ENCODE peak calls at places on chromosomes 13 and 19, in nine cellular contexts. One of them, this sample, is unnamed.

GRCh38 chr13:113506025-113506685 is 15.6 kb upstream of the DCUN1D2 start:
- DNase-seq in ovary: no peak
- DNase-seq in breast epithelium: no peak
- DNase-seq in heart right ventricle: no peak
- DNase-seq in HL-60: peak
- DNase-seq in A549: no peak
- DNase-seq in fibroblast of lung: no peak
- DNase-seq in psoas muscle: no peak
- DNase-seq in A673: peak
- DNase-seq in this sample: no peak

GRCh38 chr13:95571941-95572340 is 19.4 kb downstream of the CLDN10 start:
- DNase-seq in ovary: no peak
- DNase-seq in breast epithelium: no peak
- DNase-seq in heart right ventricle: no peak
- DNase-seq in HL-60: no peak
- DNase-seq in A549: no peak
- DNase-seq in fibroblast of lung: no peak
- DNase-seq in psoas muscle: no peak
- DNase-seq in A673: no peak
- DNase-seq in this sample: no peak

GRCh38 chr19:13764101-13764807 is at the start of gene MRI1:
- DNase-seq in ovary: peak
- DNase-seq in breast epithelium: peak
- DNase-seq in heart right ventricle: peak
- DNase-seq in HL-60: peak
- DNase-seq in A549: peak
- DNase-seq in fibroblast of lung: peak
- DNase-seq in psoas muscle: peak
- DNase-seq in A673: peak
- DNase-seq in this sample: peak

GRCh38 chr19:801030-801860 is 4.0 kb downstream of the PTBP1 start:
- DNase-seq in ovary: peak
- DNase-seq in breast epithelium: no peak
- DNase-seq in heart right ventricle: peak
- DNase-seq in HL-60: no peak
- DNase-seq in A549: no peak
- DNase-seq in fibroblast of lung: peak
- DNase-seq in psoas muscle: peak
- DNase-seq in A673: peak
- DNase-seq in this sample: peak

GRCh38 chr19:16824658-16825311 is 4.4 kb upstream of the SIN3B start:
- DNase-seq in ovary: no peak
- DNase-seq in breast epithelium: no peak
- DNase-seq in heart right ventricle: no peak
- DNase-seq in HL-60: no peak
- DNase-seq in A549: no peak
- DNase-seq in fibroblast of lung: peak
- DNase-seq in psoas muscle: no peak
- DNase-seq in A673: no peak
- DNase-seq in this sample: peak

GRCh38 chr13:100887729-100888151 is 213.1 kb upstream of the TMTC4 start:
- DNase-seq in ovary: no peak
- DNase-seq in breast epithelium: no peak
- DNase-seq in heart right ventricle: no peak
- DNase-seq in HL-60: no peak
- DNase-seq in A549: peak
- DNase-seq in fibroblast of lung: peak
- DNase-seq in psoas muscle: no peak
- DNase-seq in A673: peak
- DNase-seq in this sample: peak

GRCh38 chr19:14529254-14530004 is at the start of gene TECR:
- DNase-seq in ovary: peak
- DNase-seq in breast epithelium: peak
- DNase-seq in heart right ventricle: peak
- DNase-seq in HL-60: peak
- DNase-seq in A549: peak
- DNase-seq in fibroblast of lung: peak
- DNase-seq in psoas muscle: peak
- DNase-seq in A673: peak
- DNase-seq in this sample: peak

GRCh38 chr19:46845959-46846459 is 4.6 kb downstream of the AP2S1 start:
- DNase-seq in ovary: no peak
- DNase-seq in breast epithelium: no peak
- DNase-seq in heart right ventricle: peak
- DNase-seq in HL-60: no peak
- DNase-seq in A549: no peak
- DNase-seq in fibroblast of lung: no peak
- DNase-seq in psoas muscle: no peak
- DNase-seq in A673: no peak
- DNase-seq in this sample: no peak

GRCh38 chr19:3618144-3618810 is 8.3 kb downstream of the CACTIN start:
- DNase-seq in ovary: peak
- DNase-seq in breast epithelium: no peak
- DNase-seq in heart right ventricle: peak
- DNase-seq in HL-60: peak
- DNase-seq in A549: peak
- DNase-seq in fibroblast of lung: peak
- DNase-seq in psoas muscle: peak
- DNase-seq in A673: peak
- DNase-seq in this sample: peak

GRCh38 chr13:27920677-27921420 is 1.0 kb downstream of the PDX1 start:
- DNase-seq in ovary: no peak
- DNase-seq in breast epithelium: no peak
- DNase-seq in heart right ventricle: no peak
- DNase-seq in HL-60: peak
- DNase-seq in A549: peak
- DNase-seq in fibroblast of lung: no peak
- DNase-seq in psoas muscle: no peak
- DNase-seq in A673: no peak
- DNase-seq in this sample: no peak

GRCh38 chr19:55087542-55087935 is 11.9 kb downstream of the EPS8L1 start:
- DNase-seq in ovary: no peak
- DNase-seq in breast epithelium: no peak
- DNase-seq in heart right ventricle: no peak
- DNase-seq in HL-60: no peak
- DNase-seq in A549: no peak
- DNase-seq in fibroblast of lung: peak
- DNase-seq in psoas muscle: no peak
- DNase-seq in A673: no peak
- DNase-seq in this sample: peak

GRCh38 chr19:3358919-3359849 is 7.2 kb upstream of the NFIC start:
- DNase-seq in ovary: peak
- DNase-seq in breast epithelium: no peak
- DNase-seq in heart right ventricle: peak
- DNase-seq in HL-60: peak
- DNase-seq in A549: no peak
- DNase-seq in fibroblast of lung: peak
- DNase-seq in psoas muscle: peak
- DNase-seq in A673: peak
- DNase-seq in this sample: no peak

GRCh38 chr19:10565028-10565566 is 713 bp downstream of the KRI1 start:
- DNase-seq in ovary: peak
- DNase-seq in breast epithelium: peak
- DNase-seq in heart right ventricle: no peak
- DNase-seq in HL-60: peak
- DNase-seq in A549: peak
- DNase-seq in fibroblast of lung: peak
- DNase-seq in psoas muscle: peak
- DNase-seq in A673: peak
- DNase-seq in this sample: peak

GRCh38 chr13:31739226-31739625 is at the start of gene RXFP2:
- DNase-seq in ovary: no peak
- DNase-seq in breast epithelium: no peak
- DNase-seq in heart right ventricle: no peak
- DNase-seq in HL-60: no peak
- DNase-seq in A549: no peak
- DNase-seq in fibroblast of lung: no peak
- DNase-seq in psoas muscle: no peak
- DNase-seq in A673: no peak
- DNase-seq in this sample: no peak

GRCh38 chr13:29925457-29925856 is 75.0 kb upstream of the UBL3 start:
- DNase-seq in ovary: peak
- DNase-seq in breast epithelium: peak
- DNase-seq in heart right ventricle: peak
- DNase-seq in HL-60: peak
- DNase-seq in A549: peak
- DNase-seq in fibroblast of lung: peak
- DNase-seq in psoas muscle: peak
- DNase-seq in A673: peak
- DNase-seq in this sample: peak

GRCh38 chr19:40974633-40975037 is 16.4 kb upstream of the CYP2B6 start:
- DNase-seq in ovary: peak
- DNase-seq in breast epithelium: peak
- DNase-seq in heart right ventricle: peak
- DNase-seq in HL-60: peak
- DNase-seq in A549: peak
- DNase-seq in fibroblast of lung: peak
- DNase-seq in psoas muscle: no peak
- DNase-seq in A673: peak
- DNase-seq in this sample: peak

GRCh38 chr19:40976724-40977123 is 14.4 kb upstream of the CYP2B6 start:
- DNase-seq in ovary: no peak
- DNase-seq in breast epithelium: no peak
- DNase-seq in heart right ventricle: no peak
- DNase-seq in HL-60: no peak
- DNase-seq in A549: no peak
- DNase-seq in fibroblast of lung: no peak
- DNase-seq in psoas muscle: no peak
- DNase-seq in A673: peak
- DNase-seq in this sample: no peak

GRCh38 chr19:40976134-40976533 is 14.9 kb upstream of the CYP2B6 start:
- DNase-seq in ovary: no peak
- DNase-seq in breast epithelium: no peak
- DNase-seq in heart right ventricle: no peak
- DNase-seq in HL-60: no peak
- DNase-seq in A549: no peak
- DNase-seq in fibroblast of lung: no peak
- DNase-seq in psoas muscle: no peak
- DNase-seq in A673: no peak
- DNase-seq in this sample: no peak
- TF ChIP-seq CTCF in ovary: no peak
- TF ChIP-seq CTCF in breast epithelium: no peak
- TF ChIP-seq CTCF in heart right ventricle: no peak
- TF ChIP-seq CTCF in HL-60: no peak
- TF ChIP-seq CTCF in A549: no peak
- TF ChIP-seq CTCF in fibroblast of lung: no peak
- TF ChIP-seq CTCF in psoas muscle: no peak
- TF ChIP-seq CTCF in A673: no peak
- TF ChIP-seq CTCF in this sample: no peak

DNA sequence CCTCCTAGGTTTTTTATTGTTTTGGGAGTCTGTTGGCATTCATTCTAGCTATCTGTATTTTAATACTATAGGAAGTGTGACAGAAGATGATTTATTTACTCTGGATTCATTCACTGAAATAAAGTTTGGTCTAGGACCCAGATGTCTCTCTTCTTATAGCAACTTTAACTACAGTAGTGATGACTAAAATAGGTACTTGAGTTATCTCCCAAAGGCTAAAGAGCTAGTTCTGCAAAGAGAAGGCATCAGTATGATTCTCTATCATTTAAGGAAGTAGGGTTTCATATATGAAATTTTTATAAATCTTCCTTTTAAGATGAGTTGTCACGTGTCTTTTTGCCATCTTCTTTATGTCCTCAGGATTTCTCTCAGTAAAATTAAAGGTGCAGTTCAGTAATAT is 507.4 kb downstream of the KCTD12 start:
- DNase-seq in ovary: no peak
- DNase-seq in breast epithelium: no peak
- DNase-seq in heart right ventricle: no peak
- DNase-seq in HL-60: no peak
- DNase-seq in A549: no peak
- DNase-seq in fibroblast of lung: no peak
- DNase-seq in psoas muscle: no peak
- DNase-seq in A673: no peak
- DNase-seq in this sample: no peak
- H3K4me3 ChIP-seq in ovary: no peak
- H3K4me3 ChIP-seq in breast epithelium: no peak
- H3K4me3 ChIP-seq in heart right ventricle: no peak
- H3K4me3 ChIP-seq in HL-60: no peak
- H3K4me3 ChIP-seq in A549: no peak
- H3K4me3 ChIP-seq in fibroblast of lung: no peak
- H3K4me3 ChIP-seq in psoas muscle: no peak
- H3K4me3 ChIP-seq in A673: no peak
- H3K4me3 ChIP-seq in this sample: no peak

DNA sequence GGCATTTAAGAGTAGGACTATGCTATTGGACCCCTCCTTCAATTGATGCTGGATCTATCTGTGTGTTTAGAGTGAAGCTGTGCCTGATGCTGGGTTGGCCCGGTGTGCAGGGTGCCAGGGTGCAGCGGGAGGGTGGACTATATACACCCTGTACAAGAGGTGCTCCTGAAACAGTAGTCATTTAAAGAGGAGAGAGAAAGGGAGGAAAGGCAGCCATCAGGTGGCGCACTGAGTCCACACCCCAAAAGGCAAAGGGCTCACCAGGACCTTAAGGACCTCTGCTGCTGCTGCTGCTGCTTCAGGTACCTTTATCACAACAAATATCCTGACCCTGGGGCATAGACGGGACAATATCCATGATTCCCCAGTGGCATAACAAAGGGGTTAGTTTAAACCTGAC is 39.4 kb downstream of the ZNF136 start:
- DNase-seq in ovary: no peak
- DNase-seq in breast epithelium: no peak
- DNase-seq in heart right ventricle: peak
- DNase-seq in HL-60: no peak
- DNase-seq in A549: no peak
- DNase-seq in fibroblast of lung: no peak
- DNase-seq in psoas muscle: no peak
- DNase-seq in A673: peak
- DNase-seq in this sample: no peak
- TF ChIP-seq CTCF in ovary: no peak
- TF ChIP-seq CTCF in breast epithelium: peak
- TF ChIP-seq CTCF in heart right ventricle: peak
- TF ChIP-seq CTCF in HL-60: no peak
- TF ChIP-seq CTCF in A549: no peak
- TF ChIP-seq CTCF in fibroblast of lung: no peak
- TF ChIP-seq CTCF in psoas muscle: no peak
- TF ChIP-seq CTCF in A673: peak
- TF ChIP-seq CTCF in this sample: no peak

DNA sequence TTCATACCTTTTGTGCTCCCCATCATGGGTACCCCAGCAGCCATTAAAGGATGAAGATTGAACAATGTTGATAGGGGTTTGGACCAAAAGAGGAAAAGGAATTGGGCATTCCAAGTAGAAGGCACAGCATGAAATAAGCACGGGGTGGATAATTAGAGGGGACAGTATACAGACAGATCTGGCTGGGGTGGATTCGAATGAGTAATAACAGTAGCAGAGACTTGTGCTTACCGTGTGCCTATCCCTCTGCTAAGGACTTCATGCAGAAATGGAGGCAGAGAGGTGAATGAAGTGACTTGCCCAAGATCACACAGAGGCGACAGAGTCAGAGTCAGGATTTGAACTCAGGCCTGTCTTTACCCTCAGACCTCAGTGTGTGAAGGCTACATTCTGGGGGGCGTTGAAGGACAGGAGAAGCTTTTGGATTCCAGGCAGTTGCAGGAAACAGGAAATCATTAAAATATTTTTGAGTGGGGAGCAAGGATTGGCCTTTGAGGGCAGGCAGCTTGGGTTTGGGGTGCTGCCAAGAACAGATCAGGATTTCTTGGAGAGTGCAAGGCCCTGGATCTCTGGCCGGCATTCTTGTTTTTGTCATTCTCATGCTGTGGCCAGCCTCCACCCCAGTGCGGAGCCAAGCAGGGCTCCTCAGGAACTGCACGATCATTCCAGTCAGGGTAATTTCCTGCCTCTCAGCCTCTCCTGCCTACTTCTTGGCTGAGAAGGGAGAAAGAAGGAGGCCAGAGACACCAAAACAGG is 18.7 kb downstream of the PAF1 start:
- DNase-seq in ovary: peak
- DNase-seq in breast epithelium: peak
- DNase-seq in heart right ventricle: peak
- DNase-seq in HL-60: no peak
- DNase-seq in A549: no peak
- DNase-seq in fibroblast of lung: peak
- DNase-seq in psoas muscle: peak
- DNase-seq in A673: peak
- DNase-seq in this sample: peak
- H3K4me3 ChIP-seq in ovary: no peak
- H3K4me3 ChIP-seq in breast epithelium: no peak
- H3K4me3 ChIP-seq in heart right ventricle: peak
- H3K4me3 ChIP-seq in HL-60: no peak
- H3K4me3 ChIP-seq in A549: no peak
- H3K4me3 ChIP-seq in fibroblast of lung: peak
- H3K4me3 ChIP-seq in psoas muscle: peak
- H3K4me3 ChIP-seq in A673: no peak
- H3K4me3 ChIP-seq in this sample: no peak